ENCODE peak calls at places on chromosomes 12 and 14, in ten cellular contexts. S is CMK; W is glutamatergic neuron; H is stimulated activated CD4-positive, alpha-beta T cell treated with anti-CD3 and anti-CD28 coated beads, TNF-alpha, amount 100 ng/mL, for 24 hours; O is EL; K is progenitor cell of endocrine pancreas; Z is GM23338; M is left ventricle myocardium inferior; B is HFFc6; X is amniotic stem cell. J is an unnamed sample.

GRCh38 chr12:116236148-116236731 is 41.3 kb downstream of the MED13L start:
- DNase-seq in S (no peak), W (peak; percentile 35), H (peak; percentile 2), O (peak; percentile 61), K (no peak), Z (peak; percentile 76), M (peak; percentile 33), B (peak; percentile 44), X (no peak), J (peak; percentile 75)

GRCh38 chr12:95473947-95474817 is at the start of gene METAP2:
- DNase-seq in S (peak; percentile 71), W (peak; percentile 97), H (peak; percentile 89), O (peak; percentile 98), K (peak; percentile 91), Z (peak; percentile 99), M (peak; percentile 96), B (peak; percentile 97), X (peak; percentile 93), J (peak; percentile 85)

GRCh38 chr14:81269100-81269978 is 48.6 kb upstream of the GTF2A1 start:
- DNase-seq in S (no peak), W (no peak), H (no peak), O (peak; percentile 60), K (no peak), Z (peak; percentile 84), M (no peak), B (peak; percentile 73), X (no peak), J (peak; percentile 61)

GRCh38 chr14:89485264-89485663 is 68.2 kb upstream of the FOXN3 start:
- DNase-seq in S (no peak), W (no peak), H (no peak), O (no peak), K (no peak), Z (no peak), M (no peak), B (no peak), X (no peak), J (no peak)

GRCh38 chr12:20822415-20822814 is 11.9 kb downstream of the SLCO1B3 start:
- DNase-seq in S (no peak), W (no peak), H (no peak), O (no peak), K (no peak), Z (no peak), M (no peak), B (no peak), X (no peak), J (no peak)

GRCh38 chr14:93044601-93045000 is 71.1 kb downstream of the ITPK1 start:
- DNase-seq in S (peak; percentile 54), W (no peak), H (no peak), O (no peak), K (no peak), Z (no peak), M (no peak), B (no peak), X (no peak), J (no peak)

GRCh38 chr14:56324831-56325230 is 206.6 kb downstream of the PELI2 start:
- DNase-seq in S (no peak), W (no peak), H (no peak), O (no peak), K (no peak), Z (no peak), M (no peak), B (peak; percentile 47), X (no peak), J (no peak)

GRCh38 chr12:81835783-81836182 is 76.6 kb upstream of the PPFIA2 start:
- DNase-seq in S (no peak), W (no peak), H (peak; percentile 7), O (no peak), K (no peak), Z (no peak), M (no peak), B (no peak), X (no peak), J (no peak)

GRCh38 chr12:64780531-64781373 is 21.5 kb upstream of the GNS start:
- DNase-seq in S (no peak), W (peak; percentile 62), H (no peak), O (no peak), K (peak; percentile 32), Z (peak; percentile 66), M (peak; percentile 45), B (no peak), X (no peak), J (peak; percentile 42)

GRCh38 chr14:20302042-20302761 is 3.5 kb downstream of the TTC5 start:
- DNase-seq in S (no peak), W (no peak), H (no peak), O (peak; percentile 49), K (no peak), Z (no peak), M (no peak), B (peak; percentile 25), X (no peak), J (no peak)

GRCh38 chr14:89607453-89607852 is 190.4 kb upstream of the FOXN3 start:
- DNase-seq in S (no peak), W (no peak), H (no peak), O (peak; percentile 32), K (no peak), Z (no peak), M (no peak), B (peak; percentile 58), X (no peak), J (no peak)

GRCh38 chr14:52268191-52269061 is 928 bp downstream of the PTGDR start:
- DNase-seq in S (no peak), W (peak; percentile 52), H (no peak), O (peak; percentile 24), K (no peak), Z (peak; percentile 61), M (no peak), B (no peak), X (no peak), J (no peak)

GRCh38 chr12:42902001-42902400 is 312.5 kb upstream of the PRICKLE1 start:
- DNase-seq in S (no peak), W (no peak), H (no peak), O (no peak), K (no peak), Z (no peak), M (no peak), B (no peak), X (no peak), J (no peak)

GRCh38 chr12:124640096-124640495 is 72.7 kb upstream of the NCOR2 start:
- DNase-seq in S (no peak), W (no peak), H (no peak), O (peak; percentile 70), K (no peak), Z (no peak), M (no peak), B (peak; percentile 64), X (peak; percentile 7), J (no peak)

GRCh38 chr12:124952801-124953200 is 36.1 kb downstream of the DHX37 start:
- DNase-seq in S (no peak), W (no peak), H (no peak), O (peak; percentile 8), K (no peak), Z (no peak), M (no peak), B (no peak), X (no peak), J (no peak)

GRCh38 chr12:42737364-42737763 is 147.8 kb upstream of the PRICKLE1 start:
- DNase-seq in S (no peak), W (no peak), H (no peak), O (no peak), K (no peak), Z (no peak), M (no peak), B (no peak), X (no peak), J (no peak)

GRCh38 chr14:90578283-90578985 is 181.6 kb downstream of the CALM1 start:
- DNase-seq in S (no peak), W (no peak), H (no peak), O (no peak), K (no peak), Z (no peak), M (peak; percentile 78), B (no peak), X (no peak), J (no peak)

GRCh38 chr12:63354919-63355318 is 203.9 kb upstream of the AVPR1A start:
- DNase-seq in S (no peak), W (no peak), H (no peak), O (no peak), K (no peak), Z (no peak), M (no peak), B (no peak), X (no peak), J (no peak)